ENCODE peak calls at places on chromosomes 3 and 15, in nine cellular contexts. C is 8988T; W is GM12865; M is Right ventricle myocardium superior; N is cerebellar cortex; E is stimulated activated CD4-positive, alpha-beta T cell treated with anti-CD3 and anti-CD28 coated beads, Interleukin-12 subunit alpha, Interleukin-12 subunit beta, amount 100 ng/mL, for 4 hours; X is smooth muscle cell of the brain vasculature; G is non-pigmented ciliary epithelial cell; T is Kasumi-1. H is an unnamed sample.

GRCh38 chr3:140499114-140499757 is 178.6 kb upstream of the TRIM42 start:
- DNase-seq in C (no peak), W (peak; percentile 12), M (no peak), N (peak; percentile 16), E (no peak), X (no peak), G (no peak), T (no peak), H (no peak)

GRCh38 chr3:38003371-38003816 is 12.8 kb downstream of the VILL start:
- DNase-seq in C (peak; percentile 84), W (peak; percentile 50), M (peak; percentile 81), N (no peak), E (peak; percentile 54), X (no peak), G (no peak), T (peak; percentile 49), H (peak; percentile 77)

GRCh38 chr3:133884547-133885240 is 11.0 kb downstream of the RAB6B start:
- DNase-seq in C (no peak), W (no peak), M (no peak), N (no peak), E (no peak), X (no peak), G (no peak), T (no peak), H (no peak)

GRCh38 chr3:148930785-148931184 is 60.6 kb upstream of the GYG1 start:
- DNase-seq in C (no peak), W (no peak), M (no peak), N (no peak), E (no peak), X (no peak), G (peak; percentile 66), T (no peak), H (no peak)

GRCh38 chr3:48088056-48088748 is 72.0 kb upstream of the MAP4 start:
- DNase-seq in C (no peak), W (peak; percentile 32), M (no peak), N (peak; percentile 52), E (no peak), X (no peak), G (no peak), T (peak; percentile 24), H (peak; percentile 19)

GRCh38 chr3:61876797-61877196 is 315.4 kb downstream of the PTPRG start:
- DNase-seq in C (no peak), W (no peak), M (no peak), N (no peak), E (no peak), X (no peak), G (peak; percentile 41), T (no peak), H (no peak)

GRCh38 chr3:63845215-63845614 is 18.4 kb downstream of the THOC7 start:
- DNase-seq in C (no peak), W (no peak), M (no peak), N (no peak), E (no peak), X (no peak), G (no peak), T (no peak), H (no peak)

GRCh38 chr15:31197497-31198414 is 96.2 kb upstream of the TRPM1 start:
- DNase-seq in C (no peak), W (peak; percentile 83), M (peak; percentile 66), N (no peak), E (peak; percentile 46), X (no peak), G (no peak), T (no peak), H (peak; percentile 36)

GRCh38 chr3:193906849-193907410 is 229.0 kb upstream of the HES1 start:
- DNase-seq in C (no peak), W (no peak), M (no peak), N (no peak), E (no peak), X (no peak), G (no peak), T (no peak), H (no peak)

GRCh38 chr3:4978966-4979400 is 254 bp upstream of the BHLHE40 start:
- DNase-seq in C (peak; percentile 78), W (peak; percentile 96), M (peak; percentile 96), N (peak; percentile 90), E (no peak), X (peak; percentile 90), G (peak; percentile 98), T (peak; percentile 82), H (peak; percentile 89)

GRCh38 chr15:58380280-58380945 is 51.4 kb upstream of the LIPC start:
- DNase-seq in C (no peak), W (no peak), M (no peak), N (peak; percentile 85), E (no peak), X (no peak), G (no peak), T (no peak), H (no peak)

GRCh38 chr3:134381836-134382442 is 7.7 kb upstream of the AMOTL2 start:
- DNase-seq in C (no peak), W (no peak), M (no peak), N (no peak), E (no peak), X (no peak), G (no peak), T (no peak), H (peak; percentile 26)

GRCh38 chr3:190862209-190863118 is at the start of gene GMNC:
- DNase-seq in C (peak; percentile 41), W (peak; percentile 45), M (peak; percentile 92), N (peak; percentile 16), E (peak; percentile 19), X (peak; percentile 28), G (no peak), T (no peak), H (peak; percentile 40)

GRCh38 chr15:74258456-74259323 is 22.6 kb downstream of the CCDC33 start:
- DNase-seq in C (no peak), W (no peak), M (no peak), N (no peak), E (no peak), X (no peak), G (no peak), T (no peak), H (no peak)

GRCh38 chr3:120567370-120568197 is 28.6 kb upstream of the NDUFB4 start:
- DNase-seq in C (no peak), W (no peak), M (no peak), N (peak; percentile 91), E (no peak), X (no peak), G (no peak), T (peak; percentile 73), H (no peak)

GRCh38 chr3:42608586-42608985 is 8.1 kb downstream of the NKTR start:
- DNase-seq in C (no peak), W (no peak), M (no peak), N (peak; percentile 45), E (no peak), X (no peak), G (no peak), T (no peak), H (no peak)

H was measured in HuH-7.5.